ENCODE peak calls at places on chromosome 21, in ten cellular contexts. B, J, N, P, D, R, O, Z, C and I are unnamed samples.

GRCh38 chr21:32710987-32711386 is 16.8 kb downstream of the SYNJ1 start:
- DNase-seq in P (no peak), D (no peak), R (no peak), N (no peak), O (no peak), C (no peak), B (no peak), J (no peak), Z (no peak), I (no peak)

GRCh38 chr21:44085491-44086321 is 21.5 kb upstream of the PWP2 start:
- DNase-seq in D (no peak), B (no peak), R (no peak), N (no peak), Z (no peak), C (no peak), O (no peak), P (peak), J (no peak), I (peak)

GRCh38 chr21:39461419-39461818 is 9.6 kb downstream of the SH3BGR start:
- DNase-seq in P (no peak), B (no peak), N (no peak), R (no peak), D (no peak), J (no peak), Z (no peak), C (no peak), O (no peak), I (no peak)

GRCh38 chr21:39094087-39094785 is 89.0 kb downstream of the PSMG1 start:
- DNase-seq in D (no peak), Z (no peak), R (no peak), P (no peak), B (no peak), N (no peak), J (no peak), C (no peak), O (no peak), I (no peak)

GRCh38 chr21:16473965-16474364 is 744.2 kb downstream of the USP25 start:
- DNase-seq in B (peak), O (peak), R (no peak), Z (no peak), P (peak), J (peak), N (no peak), C (no peak), D (no peak), I (no peak)

GRCh38 chr21:39141502-39141901 is 41.7 kb downstream of the PSMG1 start:
- DNase-seq in Z (peak), N (peak), P (peak), O (peak), C (no peak), D (peak), J (peak), R (no peak), B (no peak), I (no peak)

GRCh38 chr21:39319251-39319756 is 5.9 kb upstream of the BRWD1 start:
- DNase-seq in N (peak), J (peak), D (no peak), Z (peak), O (no peak), R (no peak), C (no peak), P (peak), B (no peak), I (no peak)

GRCh38 chr21:15379776-15380175 is 315.0 kb upstream of the NRIP1 start:
- DNase-seq in Z (no peak), N (no peak), O (no peak), B (no peak), C (no peak), R (no peak), D (no peak), P (peak), J (no peak), I (no peak)

GRCh38 chr21:37389456-37389855 is 22.9 kb downstream of the DYRK1A start:
- DNase-seq in N (peak), O (no peak), C (no peak), R (no peak), Z (no peak), J (no peak), D (no peak), P (peak), B (no peak), I (no peak)

GRCh38 chr21:16588433-16588860 is 858.7 kb downstream of the USP25 start:
- DNase-seq in J (peak), R (peak), N (peak), D (peak), C (peak), B (peak), O (peak), P (peak), Z (peak), I (peak)

GRCh38 chr21:17640821-17641220 is 28.1 kb upstream of the BTG3 start:
- DNase-seq in J (no peak), Z (no peak), B (no peak), N (no peak), C (no peak), P (no peak), R (no peak), D (no peak), O (no peak), I (no peak)

GRCh38 chr21:38241029-38241740 is 15.6 kb upstream of the KCNJ15 start:
- DNase-seq in P (peak), R (peak), J (no peak), B (peak), O (peak), C (no peak), Z (no peak), D (no peak), N (peak), I (no peak)

GRCh38 chr21:27301216-27301615 is 334.3 kb upstream of the ADAMTS5 start:
- DNase-seq in D (no peak), Z (peak), R (no peak), O (no peak), N (peak), C (no peak), J (peak), B (no peak), P (no peak), I (no peak)

DNA sequence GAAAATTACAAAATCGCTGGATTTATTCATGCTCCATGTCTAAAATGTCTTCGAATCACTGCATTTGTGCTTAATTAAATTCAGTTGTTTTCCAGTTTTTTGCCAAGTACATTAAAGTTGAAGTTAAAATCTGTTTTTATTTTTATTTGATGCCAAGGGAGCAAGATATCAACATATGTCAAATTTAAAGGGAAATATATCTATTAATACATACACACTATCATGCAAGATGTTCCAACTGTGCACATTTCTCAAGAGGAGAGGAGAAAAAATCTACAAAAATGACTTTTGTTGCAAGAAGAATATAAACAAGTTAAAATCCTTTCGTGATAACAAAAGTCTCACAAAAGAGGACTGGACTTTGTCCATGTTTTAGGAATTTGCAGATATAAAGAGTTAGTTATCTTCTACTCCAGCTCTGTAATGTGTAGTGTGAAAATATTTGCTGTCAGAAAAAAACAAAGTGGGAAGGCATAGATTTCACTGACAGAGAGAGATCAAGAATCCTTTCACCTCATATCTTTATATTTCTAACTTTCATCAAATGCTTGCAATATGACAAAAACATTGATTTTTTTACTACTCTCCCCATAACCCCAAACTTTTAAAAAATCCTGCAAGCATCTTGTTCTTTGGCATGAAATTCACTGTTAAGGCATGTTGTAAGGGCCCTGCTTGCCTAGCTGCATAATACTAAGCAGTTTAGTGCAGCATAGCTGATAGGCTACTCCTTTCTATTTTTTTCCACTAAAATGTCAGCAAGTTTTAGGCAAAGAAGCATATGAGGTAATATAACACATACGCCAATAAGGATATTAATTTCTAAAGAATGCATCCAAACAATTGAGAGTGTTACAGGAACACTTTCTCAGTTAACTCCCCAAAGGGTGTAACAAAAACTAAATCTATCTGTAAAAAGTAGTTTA is 340.2 kb upstream of the ADAMTS5 start:
- DNase-seq in D (no peak), N (peak), P (peak), C (peak), O (no peak), R (no peak), Z (no peak), B (no peak), J (peak), I (no peak)
- TF ChIP-seq CTCF in D (no peak), N (no peak), P (no peak), C (no peak), O (no peak), R (no peak), Z (no peak), B (no peak), J (no peak), I (no peak)

DNA sequence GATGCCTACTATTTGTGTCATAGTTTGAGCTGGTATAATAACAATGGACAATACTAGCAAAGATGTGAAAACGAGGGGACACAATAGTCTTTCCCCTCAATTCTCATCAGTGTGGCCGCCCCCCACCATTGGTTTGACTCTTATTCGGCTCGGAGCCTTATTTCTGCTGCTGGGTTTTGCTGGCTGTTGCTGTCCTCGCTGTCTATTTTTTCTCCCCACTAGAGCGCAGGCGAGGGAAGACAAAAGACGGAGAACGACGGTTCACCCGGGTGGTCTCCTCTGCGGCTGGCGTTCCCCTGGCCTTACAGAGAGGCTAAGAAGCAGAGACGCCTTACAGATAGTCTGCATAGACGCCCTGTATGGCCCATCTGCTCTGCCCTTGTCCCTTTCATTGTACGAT is 19.4 kb downstream of the CLIC6 start:
- DNase-seq in D (no peak), J (peak), N (no peak), R (no peak), P (peak), C (no peak), B (peak), O (peak), Z (no peak), I (no peak)
- TF ChIP-seq CTCF in D (peak), J (peak), N (peak), R (no peak), P (peak), C (no peak), B (no peak), O (peak), Z (no peak), I (no peak)

GRCh38 chr21:31537872-31538576 is 121.5 kb upstream of the SOD1 start:
- DNase-seq in Z (no peak), D (no peak), C (no peak), N (no peak), P (no peak), R (no peak), O (no peak), B (no peak), J (no peak), I (no peak)
- TF ChIP-seq CTCF in Z (no peak), D (peak), C (no peak), N (no peak), P (no peak), R (no peak), O (peak), B (peak), J (peak), I (peak)

GRCh38 chr21:45356251-45356650 is 48.7 kb upstream of the COL18A1 start:
- DNase-seq in N (no peak), P (no peak), R (no peak), B (no peak), D (no peak), Z (no peak), O (no peak), C (no peak), J (no peak), I (no peak)
- TF ChIP-seq CTCF in N (no peak), P (no peak), R (no peak), B (peak), D (peak), Z (no peak), O (peak), C (peak), J (no peak), I (peak)

DNA sequence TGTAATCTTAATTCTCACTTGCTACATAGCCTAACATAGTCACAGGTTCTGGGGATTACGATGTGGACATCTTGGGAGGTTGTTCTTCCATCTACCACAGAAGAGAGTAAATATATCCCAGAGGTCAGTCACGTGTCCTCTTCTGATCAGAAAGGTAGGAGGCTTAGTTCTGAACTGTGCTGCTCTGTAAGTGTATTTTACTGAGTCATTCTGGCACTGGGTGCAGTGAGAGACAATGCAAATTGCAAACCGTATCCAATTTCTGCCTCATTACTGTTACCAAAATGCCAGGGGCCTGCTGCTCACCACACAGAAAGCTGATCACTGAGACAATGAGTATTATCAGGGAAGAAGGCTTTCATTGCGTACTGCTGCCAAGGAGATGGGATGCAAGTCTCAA is 104.0 kb downstream of the GABPA start:
- DNase-seq in C (no peak), O (peak), Z (no peak), J (peak), B (no peak), P (no peak), N (no peak), D (no peak), R (no peak), I (no peak)
- TF ChIP-seq CTCF in C (no peak), O (no peak), Z (no peak), J (no peak), B (no peak), P (no peak), N (no peak), D (no peak), R (no peak), I (no peak)

GRCh38 chr21:45431781-45432572 is 27.0 kb downstream of the COL18A1 start:
- DNase-seq in D (no peak), B (no peak), Z (no peak), C (no peak), N (no peak), P (no peak), O (no peak), R (no peak), J (no peak), I (no peak)

GRCh38 chr21:45430521-45431501 is 25.8 kb downstream of the COL18A1 start:
- DNase-seq in Z (peak), P (peak), C (peak), B (peak), J (peak), D (no peak), O (peak), R (no peak), N (no peak), I (no peak)

GRCh38 chr21:45433301-45433700 is 28.3 kb downstream of the COL18A1 start:
- DNase-seq in Z (no peak), R (no peak), C (no peak), N (no peak), B (no peak), D (no peak), O (no peak), P (no peak), J (no peak), I (no peak)

GRCh38 chr21:45433911-45434644 is 29.1 kb downstream of the COL18A1 start:
- DNase-seq in R (no peak), J (no peak), B (no peak), N (no peak), D (no peak), C (no peak), P (no peak), O (no peak), Z (no peak), I (no peak)

DNA sequence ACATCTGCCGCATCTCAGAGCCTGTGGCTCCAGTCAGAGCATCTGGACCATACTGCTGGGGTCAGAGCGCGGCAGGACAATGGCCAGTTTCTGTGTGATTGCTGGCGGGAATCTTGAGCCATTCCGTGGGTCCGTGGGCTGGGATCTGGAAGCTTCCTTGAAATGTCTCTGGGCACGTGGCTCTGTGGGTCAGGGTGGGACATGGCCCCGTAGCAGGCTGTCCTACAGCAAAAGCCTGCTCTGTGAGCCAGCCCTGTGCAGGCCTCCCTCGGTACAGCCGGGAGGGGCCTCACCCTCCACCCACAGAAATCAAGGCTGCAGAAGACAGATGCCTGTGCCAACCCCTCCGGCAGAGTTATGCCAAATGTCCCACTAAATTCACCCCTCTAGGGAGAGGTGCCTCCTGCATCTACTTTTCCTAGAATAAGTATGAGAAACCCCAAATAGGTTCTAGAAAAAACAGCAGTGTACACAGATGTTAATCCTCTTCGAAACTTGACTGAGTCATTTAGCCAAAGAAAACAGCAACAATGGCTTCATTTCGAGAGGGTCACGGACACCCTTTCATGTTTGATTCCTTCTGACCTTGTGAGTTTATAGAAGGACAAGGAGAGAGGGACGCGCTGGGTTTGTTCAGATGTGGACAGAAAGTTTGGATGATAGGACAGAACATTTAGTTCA is 27.8 kb downstream of the COL18A1 start:
- DNase-seq in Z (no peak), R (no peak), P (peak), O (peak), N (no peak), J (peak), C (no peak), B (peak), D (no peak), I (no peak)
- TF ChIP-seq CTCF in Z (no peak), R (no peak), P (no peak), O (no peak), N (no peak), J (no peak), C (no peak), B (no peak), D (no peak), I (no peak)

GRCh38 chr21:45952974-45953373 is 28.6 kb upstream of the COL6A1 start:
- DNase-seq in Z (no peak), B (no peak), R (no peak), J (no peak), O (no peak), D (no peak), C (no peak), N (no peak), P (no peak), I (peak)

GRCh38 chr21:45951676-45952075 is 29.9 kb upstream of the COL6A1 start:
- DNase-seq in J (no peak), N (no peak), D (no peak), P (no peak), C (no peak), R (no peak), Z (no peak), B (no peak), O (no peak), I (no peak)

GRCh38 chr21:45954921-45955320 is 26.6 kb upstream of the COL6A1 start:
- DNase-seq in P (no peak), R (no peak), C (no peak), N (no peak), J (no peak), D (no peak), Z (no peak), B (no peak), O (no peak), I (no peak)

GRCh38 chr21:45957551-45957950 is 24.0 kb upstream of the COL6A1 start:
- DNase-seq in B (no peak), Z (no peak), D (no peak), C (no peak), P (no peak), R (no peak), O (no peak), N (no peak), J (no peak), I (no peak)

DNA sequence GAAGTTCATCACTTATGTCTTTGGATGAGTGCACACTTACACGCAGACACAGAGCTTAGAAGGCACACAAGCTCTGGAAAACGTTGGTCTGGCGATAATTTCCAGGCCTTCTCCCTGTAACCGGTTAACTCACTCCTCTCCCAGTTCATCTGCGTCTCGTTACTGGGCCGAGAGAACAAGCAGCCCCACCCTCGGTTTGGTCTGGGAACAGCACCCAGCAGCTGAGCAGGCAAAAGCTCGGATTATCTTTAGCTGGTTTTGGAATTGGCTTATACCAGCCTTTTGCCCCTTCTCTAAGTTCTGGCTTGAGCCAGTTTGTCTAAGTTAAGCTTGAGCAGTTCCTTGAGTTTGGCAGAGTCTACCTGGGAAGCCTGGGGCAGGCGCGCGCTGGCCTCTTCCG is 27.3 kb upstream of the COL6A1 start:
- DNase-seq in Z (no peak), N (peak), C (no peak), B (peak), O (no peak), R (no peak), J (peak), P (peak), D (no peak), I (no peak)
- TF ChIP-seq CTCF in Z (peak), N (peak), C (no peak), B (peak), O (peak), R (peak), J (peak), P (peak), D (peak), I (no peak)

DNA sequence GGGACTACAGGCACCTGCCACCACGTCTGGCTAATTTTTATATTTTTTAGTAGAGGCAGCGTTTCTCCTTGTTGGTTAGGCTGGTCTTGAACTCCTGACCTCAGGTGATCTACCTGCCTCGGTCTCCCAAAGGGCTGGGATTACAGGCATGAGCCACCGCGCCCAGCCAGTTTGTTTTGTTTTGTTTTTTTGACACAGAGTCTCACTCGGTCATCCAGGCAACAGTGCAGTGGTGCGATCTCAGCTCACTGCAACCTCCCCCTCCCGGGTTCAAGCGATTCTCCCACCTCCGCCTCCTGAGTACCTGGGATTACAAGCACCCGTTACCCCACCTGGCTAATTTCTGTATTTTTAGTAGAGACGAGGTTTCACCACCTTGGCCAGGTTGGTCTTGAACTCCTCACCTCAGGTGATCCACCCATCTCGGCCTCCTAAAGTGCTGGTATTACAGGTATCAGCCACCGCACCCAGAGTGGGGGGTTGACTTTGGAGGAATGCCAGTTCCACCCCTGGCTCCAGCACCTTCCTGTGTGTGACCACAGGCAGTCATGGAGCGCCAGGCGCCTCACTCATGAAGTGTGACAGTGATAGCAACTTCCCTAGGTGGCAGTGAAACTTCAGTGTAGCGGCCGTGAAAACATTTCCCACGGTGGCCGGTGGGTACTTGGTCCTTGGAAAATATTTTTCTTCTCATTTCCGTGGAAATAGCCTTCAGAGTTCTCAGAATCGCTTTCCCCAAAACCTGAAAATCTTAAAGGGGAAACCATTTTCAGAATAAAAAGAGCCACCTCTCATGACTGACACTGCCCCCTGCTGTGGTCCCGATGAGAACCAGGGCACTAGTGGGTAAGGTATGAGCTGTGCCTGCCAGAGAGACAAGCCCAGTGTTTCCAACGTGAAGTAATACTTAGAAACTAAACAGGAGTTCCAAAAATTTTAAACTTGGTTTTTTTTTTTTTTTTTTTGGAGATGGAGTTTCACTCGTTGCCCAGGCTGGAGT is 48.6 kb downstream of the WDR4 start:
- DNase-seq in D (no peak), C (no peak), J (no peak), O (no peak), R (no peak), B (no peak), N (no peak), Z (no peak), P (no peak), I (peak)
- TF ChIP-seq CTCF in D (no peak), C (peak), J (peak), O (no peak), R (no peak), B (peak), N (peak), Z (no peak), P (peak), I (peak)